ENCODE peak calls at places on chromosomes 4 and X, in six cellular contexts. E is stimulated activated CD4-positive, alpha-beta T cell treated with anti-CD3 and anti-CD28 coated beads, Interleukin-1b, Interleukin-23, amount 100 ng/mL, for 24 hours; O is substantia nigra; Z is H9; C is NCI-H1436; N is nephron progenitor cell. B is an unnamed sample.

GRCh38 chrX:71178908-71179307 is 34.3 kb downstream of the NLGN3 start:
- DNase-seq in C (peak), N (peak), E (no peak), O (no peak), Z (peak), B (peak)

GRCh38 chrX:153769158-153769864 is 5.3 kb downstream of the PLXNB3 start:
- DNase-seq in E (no peak), O (no peak), C (no peak), Z (peak), N (no peak), B (no peak)

GRCh38 chr4:19133315-19133714 is 1111.8 kb upstream of the LCORL start:
- DNase-seq in C (no peak), E (no peak), N (no peak), O (no peak), Z (no peak), B (no peak)

GRCh38 chr4:163618845-163619244 is 124.4 kb downstream of the TMA16 start:
- DNase-seq in Z (no peak), C (no peak), N (no peak), E (no peak), O (no peak), B (no peak)

GRCh38 chr4:10091531-10092181 is 24.9 kb downstream of the WDR1 start:
- DNase-seq in N (no peak), Z (no peak), E (no peak), O (no peak), C (no peak), B (no peak)

GRCh38 chr4:140255919-140256318 is 101.9 kb upstream of the MAML3 start:
- DNase-seq in O (no peak), N (no peak), E (no peak), C (no peak), Z (no peak), B (no peak)

GRCh38 chr4:145301386-145302080 is 121.1 kb upstream of the OTUD4 start:
- DNase-seq in E (no peak), Z (no peak), C (no peak), N (no peak), O (no peak), B (no peak)

GRCh38 chrX:132631579-132632232 is 142.9 kb upstream of the MBNL3 start:
- DNase-seq in C (peak), O (peak), Z (no peak), E (no peak), N (peak), B (no peak)

GRCh38 chr4:101400096-101400495 is 52.8 kb upstream of the PPP3CA start:
- DNase-seq in E (no peak), O (no peak), Z (no peak), N (no peak), C (no peak), B (no peak)

GRCh38 chr4:4859799-4860380 is 425 bp downstream of the MSX1 start:
- DNase-seq in Z (no peak), C (no peak), N (no peak), O (no peak), E (no peak), B (no peak)

GRCh38 chr4:128711361-128711760 is 98.1 kb upstream of the JADE1 start:
- DNase-seq in E (no peak), C (peak), N (no peak), O (no peak), Z (no peak), B (no peak)

GRCh38 chr4:147371661-147372060 is 109.2 kb upstream of the EDNRA start:
- DNase-seq in O (no peak), E (no peak), Z (no peak), N (no peak), C (no peak), B (peak)

GRCh38 chr4:3207531-3208037 is 41.4 kb upstream of the MSANTD1 start:
- DNase-seq in E (no peak), O (no peak), N (no peak), C (no peak), Z (no peak), B (peak)

B was measured in pulmonary artery endothelial cell.